ENCODE peak calls at places on chromosomes 5 and 9, in four cellular contexts. Y is hepatocyte; K is CD8-positive, alpha-beta memory T cell; G is GM23338. W is an unnamed sample.

GRCh38 chr9:84697494-84698114 is 28.1 kb downstream of the NTRK2 start:
- DNase-seq in Y (peak), G (peak), K (no peak), W (no peak)

GRCh38 chr9:92026206-92027002 is 76.4 kb upstream of the ROR2 start:
- DNase-seq in Y (no peak), K (no peak), G (peak), W (no peak)

GRCh38 chr5:148909766-148910165 is 83.4 kb downstream of the ADRB2 start:
- DNase-seq in G (no peak), Y (no peak), K (no peak), W (no peak)

GRCh38 chr5:141841376-141841775 is 36.8 kb downstream of the PCDH1 start:
- DNase-seq in Y (no peak), K (no peak), G (no peak), W (no peak)

GRCh38 chr5:117587111-117587510 is 1012.5 kb upstream of the SEMA6A start:
- DNase-seq in G (no peak), Y (no peak), K (no peak), W (no peak)

GRCh38 chr9:15697459-15697858 is 144.6 kb downstream of the CCDC171 start:
- DNase-seq in Y (no peak), K (no peak), G (no peak), W (no peak)

GRCh38 chr5:119582987-119583386 is 46.4 kb upstream of the FAM170A start:
- DNase-seq in G (peak), K (no peak), Y (no peak), W (no peak)

GRCh38 chr9:136228107-136228875 is 17.3 kb downstream of the QSOX2 start:
- DNase-seq in Y (peak), G (no peak), K (no peak), W (no peak)

GRCh38 chr5:169416583-169417196 is 115.8 kb upstream of the SLIT3 start:
- DNase-seq in G (no peak), K (no peak), Y (peak), W (no peak)

GRCh38 chr9:131330814-131331600 is 41.5 kb downstream of the PLPP7 start:
- DNase-seq in G (peak), K (no peak), Y (no peak), W (no peak)

GRCh38 chr5:115428676-115429075 is 115.9 kb downstream of the FEM1C start:
- DNase-seq in K (no peak), G (no peak), Y (no peak), W (no peak)

GRCh38 chr5:60415443-60415842 is 284.5 kb downstream of the DEPDC1B start:
- DNase-seq in K (no peak), G (no peak), Y (no peak), W (no peak)

GRCh38 chr5:175378444-175379028 is 65.4 kb downstream of the DRD1 start:
- DNase-seq in K (no peak), Y (peak), G (no peak), W (no peak)

GRCh38 chr5:135571210-135571609 is 7.6 kb downstream of the CXCL14 start:
- DNase-seq in G (no peak), K (no peak), Y (no peak), W (no peak)

GRCh38 chr9:26369096-26369495 is 523.5 kb downstream of the CAAP1 start:
- DNase-seq in Y (no peak), K (no peak), G (no peak), W (no peak)

GRCh38 chr5:137218896-137219295 is 280.2 kb downstream of the SPOCK1 start:
- DNase-seq in G (no peak), K (no peak), Y (no peak), W (no peak)

GRCh38 chr5:177105546-177106476 is 19.1 kb downstream of the FGFR4 start:
- DNase-seq in G (no peak), Y (no peak), K (no peak), W (no peak)

GRCh38 chr5:141186897-141187512 is at the start of gene PCDHB9:
- DNase-seq in Y (peak), G (peak), K (no peak), W (no peak)

GRCh38 chr9:114430443-114430842 is 42.7 kb upstream of the AKNA start:
- DNase-seq in Y (no peak), G (no peak), K (no peak), W (no peak)

GRCh38 chr5:115179959-115180709 is 10.4 kb upstream of the TRIM36 start:
- DNase-seq in K (peak), G (peak), Y (peak), W (no peak)

GRCh38 chr5:160789219-160789820 is 62.7 kb downstream of the ATP10B start:
- DNase-seq in Y (no peak), K (no peak), G (no peak), W (no peak)

GRCh38 chr5:37736397-37736796 is 103.4 kb downstream of the GDNF start:
- DNase-seq in Y (no peak), K (no peak), G (no peak), W (no peak)

GRCh38 chr9:92608221-92609141 is 61.5 kb downstream of the IPPK start:
- DNase-seq in G (no peak), K (no peak), Y (no peak), W (no peak)

GRCh38 chr9:97803167-97804058 is 49.6 kb upstream of the FOXE1 start:
- DNase-seq in K (peak), Y (peak), G (peak), W (peak)

GRCh38 chr5:35083150-35083549 is 35.4 kb upstream of the AGXT2 start:
- DNase-seq in G (no peak), Y (no peak), K (no peak), W (no peak)

GRCh38 chr5:137195483-137195882 is 303.6 kb downstream of the SPOCK1 start:
- DNase-seq in K (no peak), Y (no peak), G (no peak), W (no peak)

GRCh38 chr9:97322105-97322504 is 14.6 kb downstream of the CCDC180 start:
- DNase-seq in Y (no peak), K (no peak), G (no peak), W (no peak)

GRCh38 chr9:113659740-113660139 is 196.2 kb downstream of the RGS3 start:
- DNase-seq in K (no peak), G (no peak), Y (no peak), W (no peak)

GRCh38 chr5:169091396-169091980 is 209.5 kb downstream of the SLIT3 start:
- DNase-seq in G (no peak), Y (no peak), K (no peak), W (no peak)

GRCh38 chr5:101362067-101362466 is 459.0 kb upstream of the ST8SIA4 start:
- DNase-seq in G (peak), K (no peak), Y (no peak), W (no peak)

GRCh38 chr5:158875272-158875679 is 224.4 kb downstream of the EBF1 start:
- DNase-seq in Y (no peak), G (no peak), K (no peak), W (no peak)

DNA sequence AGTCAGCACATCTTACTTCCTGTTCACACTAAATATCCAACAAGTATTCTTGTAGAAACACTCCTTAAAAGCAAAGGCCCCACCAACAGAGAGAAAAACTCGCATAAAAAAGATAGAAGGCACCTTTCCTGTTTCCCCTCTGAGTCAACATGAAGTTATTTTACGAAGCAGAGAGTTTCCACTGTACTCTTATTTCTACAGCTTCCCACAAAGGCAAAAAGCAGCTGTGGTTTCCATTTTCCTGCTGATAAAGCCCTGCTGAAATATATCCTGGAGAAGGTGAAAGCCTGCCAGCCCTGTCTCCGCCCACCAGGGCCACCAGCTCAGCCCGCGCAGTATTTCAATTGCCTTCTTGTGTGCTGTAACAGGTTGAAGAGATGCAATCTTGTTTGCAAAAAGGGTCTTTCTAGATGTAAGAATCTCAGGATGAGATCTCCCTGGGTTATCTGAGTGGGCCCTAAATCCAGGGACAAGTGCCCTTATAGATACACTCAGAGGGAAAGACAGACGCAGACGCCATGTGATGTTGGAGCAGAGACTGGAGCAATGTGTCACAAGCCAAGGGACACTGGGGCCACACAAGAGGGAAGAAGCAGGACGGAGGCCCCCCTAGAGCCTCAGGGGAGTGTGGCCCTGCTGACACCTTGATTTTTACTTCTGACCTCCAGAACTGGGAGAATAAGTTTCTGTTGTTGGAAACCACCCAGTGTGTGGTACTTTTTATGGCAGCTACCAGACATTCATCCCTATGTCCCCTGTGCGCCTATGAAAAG is 19.9 kb downstream of the SEMA4D start:
- DNase-seq in G (no peak), Y (peak), K (peak), W (no peak)
- H3K27ac ChIP-seq in G (peak), Y (peak), K (no peak), W (peak)

GRCh38 chr5:172002310-172002709 is 4.1 kb downstream of the FBXW11 start:
- DNase-seq in G (peak), K (no peak), Y (no peak), W (no peak)

GRCh38 chr5:171999100-171999499 is 7.3 kb downstream of the FBXW11 start:
- DNase-seq in Y (no peak), G (no peak), K (no peak), W (no peak)

GRCh38 chr5:172002840-172003512 is 3.5 kb downstream of the FBXW11 start:
- DNase-seq in Y (no peak), K (no peak), G (no peak), W (no peak)

GRCh38 chr5:171997011-171997410 is 9.4 kb downstream of the FBXW11 start:
- DNase-seq in K (no peak), G (no peak), Y (no peak), W (no peak)

DNA sequence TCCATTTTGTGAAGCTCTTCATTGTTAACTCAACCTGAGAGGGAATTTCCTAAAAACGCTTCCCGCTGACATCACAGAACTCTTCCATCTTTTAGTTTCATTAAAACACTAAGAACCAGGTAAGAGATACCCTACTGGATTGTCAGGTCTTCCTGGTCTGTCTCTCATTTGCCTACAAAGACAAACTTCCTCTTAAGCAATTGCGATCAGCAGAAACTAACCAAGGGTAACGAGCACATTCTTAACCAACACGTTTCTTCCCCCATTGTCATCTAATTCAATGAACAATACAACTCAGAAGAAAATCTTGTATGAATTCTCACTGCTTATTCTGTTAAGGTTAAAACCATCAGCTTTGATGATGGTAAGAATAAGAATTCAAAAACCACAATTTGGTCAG is 6.6 kb downstream of the FBXW11 start:
- DNase-seq in Y (no peak), K (no peak), G (peak), W (no peak)
- H3K27ac ChIP-seq in Y (no peak), K (no peak), G (peak), W (no peak)

DNA sequence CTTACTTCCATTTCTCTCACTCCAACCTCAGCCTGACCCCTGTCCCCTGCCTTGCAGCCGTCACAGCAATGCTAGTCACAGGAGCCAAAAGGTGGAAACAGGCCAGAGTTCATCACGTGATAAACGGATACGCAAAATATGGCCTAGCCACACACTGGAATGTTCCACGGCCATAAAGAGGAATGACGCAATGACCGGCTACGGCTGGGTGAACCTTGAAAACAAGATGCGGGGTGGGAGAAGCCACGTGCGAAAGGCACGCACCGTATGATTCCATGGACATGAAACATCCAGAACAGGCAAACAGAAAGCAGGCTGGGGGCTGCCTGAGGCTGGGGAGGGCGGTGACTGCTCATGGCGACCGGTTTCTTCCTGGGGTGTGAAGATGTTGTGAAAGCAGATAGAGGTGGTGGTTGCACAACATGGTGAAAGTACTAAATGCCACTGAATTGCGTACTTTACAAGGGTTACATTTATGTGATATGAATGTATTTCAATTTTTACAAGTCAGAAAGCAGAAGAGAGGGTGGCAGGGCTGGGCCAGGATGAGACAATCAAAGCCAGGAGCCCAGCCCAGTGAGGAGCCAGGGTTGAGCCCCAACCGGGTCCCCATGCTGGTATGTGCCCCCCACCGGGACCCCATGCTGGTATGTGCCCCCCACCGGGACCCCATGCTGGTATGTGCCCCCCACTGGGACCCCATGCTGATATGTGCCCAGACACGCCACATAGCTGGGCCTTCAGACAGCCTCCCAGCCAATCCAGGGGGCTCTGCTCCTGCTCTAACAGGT is 117.8 kb upstream of the SARDH start:
- DNase-seq in Y (peak), K (no peak), G (no peak), W (no peak)
- H3K27ac ChIP-seq in Y (peak), K (no peak), G (peak), W (no peak)

GRCh38 chr9:78441822-78442431 is 145.0 kb downstream of the PSAT1 start:
- DNase-seq in G (no peak), Y (no peak), K (no peak), W (no peak)
- H3K27ac ChIP-seq in G (no peak), Y (no peak), K (no peak), W (no peak)

DNA sequence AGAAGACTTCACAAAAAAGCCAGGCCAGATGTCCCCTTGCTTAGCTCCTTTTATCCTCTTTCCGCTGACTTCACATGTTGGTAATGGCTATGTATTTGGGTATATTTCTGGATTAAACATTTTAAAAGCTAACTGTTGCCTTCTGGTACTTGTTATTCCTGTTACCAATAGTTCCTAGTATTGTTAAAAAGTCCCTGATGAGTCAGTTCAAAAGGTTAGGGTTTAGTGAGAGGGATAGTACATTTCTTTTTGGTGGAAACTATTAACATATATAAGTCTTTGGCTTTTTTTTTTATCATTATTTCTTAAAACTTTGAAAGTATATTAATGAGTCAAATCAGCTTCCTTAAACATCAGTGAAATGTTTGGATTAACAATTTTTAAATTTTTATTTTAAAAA is 103.3 kb upstream of the ELL2 start:
- DNase-seq in Y (no peak), K (no peak), G (no peak), W (no peak)
- H3K27ac ChIP-seq in Y (no peak), K (no peak), G (no peak), W (no peak)

GRCh38 chr9:38171538-38171884 is 102.5 kb upstream of the SHB start:
- DNase-seq in K (no peak), G (no peak), Y (no peak), W (no peak)

GRCh38 chr9:38172601-38173000 is 103.6 kb upstream of the SHB start:
- DNase-seq in G (peak), K (no peak), Y (no peak), W (no peak)

GRCh38 chr9:38176256-38176655 is 107.2 kb upstream of the SHB start:
- DNase-seq in G (no peak), K (no peak), Y (no peak), W (no peak)

GRCh38 chr9:38175423-38175822 is 106.4 kb upstream of the SHB start:
- DNase-seq in G (no peak), K (no peak), Y (no peak), W (no peak)

GRCh38 chr9:38171926-38172325 is 102.9 kb upstream of the SHB start:
- DNase-seq in K (no peak), G (no peak), Y (no peak), W (no peak)
- H3K27ac ChIP-seq in K (no peak), G (no peak), Y (peak), W (no peak)